ENCODE peak calls at places on chromosomes 2 and 18, in eight cellular contexts. N is HL-60, T is epithelial cell of esophagus, U is IMR-90, I is psoas muscle, V is hepatocyte, X is kidney, W is left ventricle myocardium inferior. E is an unnamed sample.

GRCh38 chr2:72236445-72237067 is 88.9 kb upstream of the CYP26B1 start:
- DNase-seq in I (no peak), T (peak), U (peak), X (no peak), V (no peak), W (no peak), N (no peak), E (peak)

GRCh38 chr2:100365434-100365833 is 43.1 kb upstream of the LONRF2 start:
- DNase-seq in U (peak), T (peak), N (no peak), X (no peak), I (no peak), V (peak), W (no peak), E (peak)

GRCh38 chr2:224722250-224722649 is 6.1 kb upstream of the CCDC195 start:
- DNase-seq in I (no peak), T (no peak), W (no peak), X (no peak), V (no peak), U (peak), N (no peak), E (peak)

GRCh38 chr18:79139206-79139605 is 70.0 kb downstream of the ATP9B start:
- DNase-seq in W (no peak), U (peak), V (no peak), X (no peak), N (no peak), I (no peak), T (no peak), E (no peak)

GRCh38 chr18:58682429-58683069 is 11.3 kb downstream of the MALT1 start:
- DNase-seq in W (peak), U (peak), T (peak), X (peak), I (peak), N (no peak), V (peak), E (peak)

GRCh38 chr2:205563646-205564045 is 118.7 kb upstream of the NRP2 start:
- DNase-seq in I (peak), T (no peak), W (no peak), U (no peak), N (peak), X (no peak), V (no peak), E (no peak)

GRCh38 chr2:12567411-12567810 is 149.3 kb upstream of the TRIB2 start:
- DNase-seq in X (no peak), T (peak), V (no peak), I (no peak), W (no peak), N (no peak), U (no peak), E (no peak)

GRCh38 chr18:79797518-79798345 is at the start of gene KCNG2:
- DNase-seq in U (no peak), T (peak), V (peak), I (peak), N (peak), W (no peak), X (peak), E (no peak)

GRCh38 chr18:79775441-79776221 is 22.1 kb upstream of the KCNG2 start:
- DNase-seq in I (peak), U (no peak), N (no peak), T (no peak), X (peak), W (no peak), V (no peak), E (no peak)

GRCh38 chr2:170005702-170006101 is 172.2 kb upstream of the MYO3B start:
- DNase-seq in X (no peak), W (no peak), V (no peak), N (peak), U (no peak), I (no peak), T (peak), E (no peak)

GRCh38 chr2:95269036-95269680 is 5.1 kb upstream of the PROM2 start:
- DNase-seq in U (no peak), N (no peak), V (no peak), W (no peak), T (no peak), I (no peak), X (peak), E (no peak)

GRCh38 chr2:160869411-160869810 is 290.8 kb upstream of the TANK start:
- DNase-seq in U (peak), T (peak), N (no peak), X (no peak), V (no peak), W (no peak), I (no peak), E (no peak)

GRCh38 chr2:124048102-124048501 is 23.0 kb downstream of the CNTNAP5 start:
- DNase-seq in U (no peak), V (no peak), I (no peak), T (no peak), N (no peak), X (no peak), W (no peak), E (no peak)

GRCh38 chr2:80482276-80482675 is 177.7 kb upstream of the LRRTM1 start:
- DNase-seq in U (no peak), W (no peak), N (no peak), V (no peak), I (no peak), T (no peak), X (no peak), E (no peak)

GRCh38 chr2:175234153-175234552 is 52.6 kb upstream of the ATP5MC3 start:
- DNase-seq in N (no peak), V (peak), I (no peak), U (no peak), T (no peak), W (no peak), X (no peak), E (peak)

GRCh38 chr2:160816916-160817315 is 323.3 kb upstream of the RBMS1 start:
- DNase-seq in T (no peak), X (no peak), I (no peak), U (no peak), N (no peak), V (no peak), W (no peak), E (peak)

GRCh38 chr18:23560186-23560585 is 26.1 kb downstream of the NPC1 start:
- DNase-seq in U (no peak), T (no peak), V (no peak), I (no peak), W (no peak), N (no peak), X (no peak), E (no peak)

GRCh38 chr18:8706545-8706980 is 1.2 kb downstream of the MTCL1 start:
- DNase-seq in V (no peak), U (peak), T (no peak), X (no peak), N (no peak), W (no peak), I (no peak), E (no peak)

GRCh38 chr2:234694244-234695013 is 197.5 kb upstream of the ARL4C start:
- DNase-seq in W (no peak), I (no peak), V (no peak), T (peak), N (no peak), X (no peak), U (peak), E (peak)

GRCh38 chr2:83594841-83595720 is 864.0 kb downstream of the SUCLG1 start:
- DNase-seq in U (no peak), V (no peak), N (no peak), X (no peak), W (no peak), T (no peak), I (no peak), E (no peak)
- TF ChIP-seq CTCF in U (no peak), V (no peak), N (no peak), X (no peak), W (no peak), T (no peak), I (no peak), E (no peak)

DNA sequence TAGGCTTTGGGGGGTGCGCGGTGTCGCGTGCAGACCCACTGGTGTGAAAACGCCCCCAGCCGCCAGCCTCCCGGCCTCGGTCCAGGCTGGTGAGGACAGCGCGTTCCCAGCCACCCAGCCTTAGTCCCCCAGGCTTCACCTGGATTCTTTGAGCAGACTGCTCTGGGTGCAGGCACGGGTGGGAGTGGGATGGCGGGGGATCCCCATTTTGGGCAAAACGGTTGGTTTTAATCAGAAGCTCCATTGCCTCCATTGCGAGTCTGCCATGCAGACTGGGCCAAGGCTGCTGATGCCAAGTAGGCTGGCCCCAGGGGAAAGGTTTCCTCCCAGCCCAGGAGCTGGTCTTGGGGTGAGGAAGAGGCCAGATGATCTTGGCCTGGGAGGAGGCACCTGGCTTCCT is 445 bp downstream of the MLPH start:
- DNase-seq in N (no peak), V (no peak), I (no peak), U (no peak), W (no peak), T (no peak), X (no peak), E (no peak)
- H3K4me3 ChIP-seq in N (no peak), V (no peak), I (peak), U (peak), W (peak), T (peak), X (peak), E (peak)

GRCh38 chr2:231530099-231531085 is at the start of gene NMUR1:
- DNase-seq in T (peak), W (peak), U (no peak), N (peak), I (peak), X (peak), V (peak), E (no peak)

GRCh38 chr2:231531408-231532188 is 1.4 kb upstream of the NMUR1 start:
- DNase-seq in X (no peak), N (no peak), I (no peak), V (no peak), U (peak), T (no peak), W (no peak), E (no peak)

GRCh38 chr2:231533777-231534125 is 3.5 kb upstream of the NMUR1 start:
- DNase-seq in I (no peak), X (no peak), N (no peak), T (no peak), W (no peak), U (no peak), V (no peak), E (no peak)

GRCh38 chr2:231533086-231533776 is 3.0 kb upstream of the NMUR1 start:
- DNase-seq in X (no peak), U (no peak), T (no peak), N (no peak), I (no peak), W (no peak), V (no peak), E (no peak)

DNA sequence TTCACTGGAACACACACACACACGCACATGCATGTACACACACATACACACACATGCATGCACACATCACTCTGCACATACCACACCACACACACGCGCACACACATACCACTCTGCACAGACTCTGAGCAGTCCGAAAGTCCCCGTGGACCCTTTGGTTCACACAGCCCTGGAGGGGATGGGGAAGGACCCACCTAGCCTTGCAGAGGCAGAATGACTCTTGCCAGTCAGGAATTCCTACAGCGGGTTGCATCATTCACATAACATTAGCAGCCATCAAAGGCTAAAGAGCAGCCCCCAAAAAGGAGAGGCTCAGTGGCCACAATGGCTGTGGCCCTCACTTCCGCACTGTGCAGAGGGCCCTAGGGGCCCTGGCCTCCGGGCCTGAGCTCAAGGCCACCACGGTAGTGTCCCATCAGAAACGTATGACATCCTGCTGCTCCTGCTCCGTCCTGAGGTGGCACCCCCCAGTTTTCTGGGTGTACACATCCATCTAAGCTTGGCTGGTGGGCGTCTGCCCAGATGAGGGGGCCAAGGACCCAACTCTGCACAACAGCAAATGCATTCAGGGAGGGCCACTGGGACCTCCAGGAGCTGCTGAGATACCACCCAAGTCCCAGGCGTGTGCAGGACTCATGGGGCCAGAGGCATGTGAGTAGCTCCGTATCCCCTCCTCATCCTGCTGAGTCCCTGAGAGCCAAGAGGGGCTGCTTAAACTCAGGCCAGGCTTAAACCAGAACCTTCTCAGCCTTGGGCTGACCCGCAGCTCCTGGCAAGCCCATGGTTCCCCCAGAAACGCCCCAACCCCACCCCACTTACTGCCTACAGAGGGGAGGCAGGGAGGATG is 2.2 kb upstream of the NMUR1 start:
- DNase-seq in N (no peak), I (no peak), W (no peak), U (no peak), V (no peak), X (no peak), T (no peak), E (no peak)
- TF ChIP-seq CTCF in N (no peak), I (no peak), W (no peak), U (no peak), V (no peak), X (no peak), T (no peak), E (no peak)

GRCh38 chr2:70992945-70993688 is 1.6 kb downstream of the TEX261 start:
- DNase-seq in X (no peak), I (no peak), V (peak), N (peak), U (no peak), W (no peak), T (no peak), E (no peak)
- H3K4me3 ChIP-seq in X (peak), I (peak), V (no peak), N (peak), U (peak), W (peak), T (peak), E (peak)

DNA sequence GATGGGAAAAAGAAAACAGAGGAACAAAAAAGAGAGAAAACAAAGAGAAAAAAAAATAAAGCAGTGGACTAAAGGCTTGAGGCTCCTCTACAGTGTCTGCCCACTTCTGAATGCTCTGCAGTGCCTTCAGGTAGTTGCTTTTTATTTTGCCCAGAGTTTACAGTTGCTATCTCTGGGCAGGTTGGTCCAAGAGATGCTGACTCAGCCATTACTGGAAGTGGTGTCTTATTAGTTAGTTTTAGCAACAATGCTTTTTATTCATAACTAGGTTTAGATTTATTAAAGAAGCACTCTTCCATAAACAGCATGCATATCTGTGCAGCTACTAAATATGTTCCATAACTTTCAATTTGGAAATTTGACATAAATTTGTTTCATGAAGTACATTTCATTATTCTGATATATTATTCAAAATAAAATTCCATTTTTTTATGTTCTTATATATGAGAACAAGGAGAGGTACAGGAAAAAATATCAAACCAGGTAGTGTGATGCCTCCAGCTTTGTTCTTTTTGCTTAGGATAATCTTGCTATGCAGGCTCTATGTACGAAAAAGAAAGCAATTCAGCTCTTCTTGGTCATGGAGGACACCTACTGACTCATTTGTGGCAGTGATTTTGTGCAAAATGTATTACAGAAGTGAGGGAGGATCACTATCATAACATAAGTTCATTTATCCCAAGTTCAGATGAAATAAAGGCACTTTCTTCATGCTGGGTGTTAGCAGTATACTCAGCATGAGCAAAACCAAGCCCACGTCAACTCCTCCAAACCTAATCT is 69.5 kb downstream of the RPIA start:
- DNase-seq in N (no peak), W (no peak), V (no peak), T (no peak), U (no peak), X (no peak), I (no peak), E (no peak)
- TF ChIP-seq CTCF in N (no peak), W (no peak), V (no peak), T (no peak), U (no peak), X (no peak), I (no peak), E (no peak)

GRCh38 chr2:85230637-85231036 is 97.2 kb downstream of the TGOLN2 start:
- DNase-seq in U (no peak), X (no peak), T (no peak), V (no peak), I (no peak), N (no peak), W (no peak), E (no peak)
- H3K4me3 ChIP-seq in U (no peak), X (no peak), T (no peak), V (no peak), I (no peak), N (no peak), W (no peak), E (no peak)

DNA sequence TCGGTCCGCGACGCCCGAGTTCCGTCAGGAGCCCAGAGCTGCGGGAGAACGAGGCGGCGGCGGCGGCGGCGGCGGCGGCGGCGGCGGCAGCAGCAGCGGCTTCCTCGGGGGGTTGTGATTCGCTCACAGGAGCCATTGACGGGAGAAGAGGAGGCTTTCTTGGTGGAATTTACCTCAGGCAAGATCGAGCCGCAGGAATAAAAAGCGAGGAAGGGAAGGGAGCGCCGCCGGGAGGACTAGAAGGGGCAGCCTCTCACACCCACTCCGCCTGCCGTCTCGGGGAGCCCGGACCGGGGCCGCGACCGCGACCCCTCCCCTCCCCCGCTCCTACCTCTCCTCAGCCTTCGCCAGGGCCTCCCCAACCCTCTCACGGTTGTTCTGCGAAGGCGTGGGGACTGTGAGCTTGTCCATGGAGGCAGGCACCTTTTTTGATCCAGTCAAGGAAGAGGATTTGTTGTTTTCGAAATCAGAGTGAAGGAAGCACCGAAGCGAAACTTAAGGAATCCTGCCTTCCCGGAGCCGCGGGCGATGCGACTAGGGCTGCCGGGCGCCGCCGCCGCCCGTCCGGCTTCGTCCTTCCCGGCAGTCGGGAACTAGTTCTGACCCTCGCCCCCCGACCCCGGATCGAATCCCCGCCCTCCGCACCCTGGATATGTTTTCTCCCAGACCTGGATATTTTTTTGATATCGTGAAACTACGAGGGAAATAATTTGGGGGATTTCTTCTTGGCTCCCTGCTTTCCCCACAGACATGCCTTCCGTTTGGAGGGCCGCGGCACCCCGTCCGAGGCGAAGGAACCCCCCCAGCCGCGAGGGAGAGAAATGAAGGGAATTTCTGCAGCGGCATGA is 557 bp downstream of the BMPR2 start:
- DNase-seq in W (peak), I (peak), V (peak), T (peak), U (peak), N (peak), X (peak), E (no peak)
- TF ChIP-seq CTCF in W (no peak), I (no peak), V (no peak), T (no peak), U (no peak), N (no peak), X (no peak), E (no peak)

DNA sequence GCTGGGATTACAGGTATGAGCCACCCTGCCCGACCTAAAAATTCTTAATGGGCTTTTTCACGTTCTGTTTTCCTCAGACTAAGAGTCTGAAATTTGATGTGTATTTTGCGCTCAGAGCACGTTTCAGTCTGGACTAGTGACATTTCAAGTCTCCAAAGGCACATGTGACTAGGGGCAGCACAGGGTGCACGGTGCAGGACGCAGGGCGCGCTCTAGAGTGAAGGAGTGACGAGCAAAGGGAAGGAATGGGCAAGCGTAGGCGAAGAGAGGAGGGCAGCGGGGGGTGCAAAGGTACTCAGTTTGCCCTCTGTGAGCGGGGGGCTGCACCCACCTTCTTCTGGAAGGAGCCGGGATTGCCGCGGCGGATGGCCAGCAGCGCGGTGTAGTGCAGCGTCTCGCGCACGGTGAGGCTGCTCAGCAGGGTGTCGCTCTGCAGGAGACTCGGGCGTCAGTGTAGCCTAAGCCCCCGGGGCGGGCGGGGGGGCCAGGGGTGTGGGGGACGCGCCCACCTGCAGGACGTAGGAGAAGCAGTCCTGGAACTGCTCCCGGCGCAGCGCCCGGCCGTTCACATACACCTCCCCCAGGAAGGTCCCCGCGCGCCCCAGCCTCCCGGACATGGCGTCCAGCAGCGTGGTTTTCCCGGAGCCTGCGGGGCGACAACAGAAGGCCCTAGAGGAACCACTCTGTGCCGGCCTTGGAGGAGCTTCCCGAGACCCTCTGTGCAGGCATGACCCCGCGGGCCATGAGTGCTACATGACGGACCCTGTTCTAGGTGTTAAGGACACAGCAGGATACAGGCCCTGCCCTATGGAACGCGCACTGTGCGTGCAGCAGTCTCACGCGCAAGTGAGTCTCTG is 7.0 kb downstream of the ABCG5 start:
- DNase-seq in N (no peak), I (no peak), U (no peak), V (no peak), T (peak), X (no peak), W (no peak), E (no peak)
- H3K4me3 ChIP-seq in N (no peak), I (peak), U (no peak), V (no peak), T (peak), X (peak), W (peak), E (peak)

GRCh38 chr2:172226244-172227061 is 123.8 kb upstream of the DLX2 start:
- DNase-seq in T (peak), X (no peak), W (no peak), U (no peak), I (no peak), N (peak), V (peak), E (no peak)
- TF ChIP-seq CTCF in T (peak), X (peak), W (peak), U (no peak), I (no peak), N (peak), V (peak), E (no peak)

E was measured in retinal pigment epithelial cell.